ENCODE peak calls at places on chromosomes 4 and X, in six cellular contexts. L, E, N, A, J and K are unnamed samples.

GRCh38 chrX:19954707-19955106 is 36.2 kb downstream of the BCLAF3 start:
- DNase-seq in J (no peak), N (peak), E (peak), L (no peak), A (no peak), K (no peak)

GRCh38 chr4:17189322-17189721 is 290.9 kb upstream of the LDB2 start:
- DNase-seq in A (no peak), J (no peak), L (no peak), N (peak), E (peak), K (no peak)

GRCh38 chr4:99180367-99181169 is 36.5 kb upstream of the ADH4 start:
- DNase-seq in N (peak), A (no peak), L (no peak), E (peak), J (no peak), K (no peak)

GRCh38 chr4:47526281-47526680 is 41.2 kb downstream of the ATP10D start:
- DNase-seq in J (no peak), E (peak), N (peak), L (no peak), A (no peak), K (no peak)

GRCh38 chrX:119009071-119009470 is 34.7 kb downstream of the LONRF3 start:
- DNase-seq in N (no peak), E (no peak), L (no peak), J (no peak), A (no peak), K (no peak)

GRCh38 chr4:114209589-114209988 is 230.1 kb upstream of the ARSJ start:
- DNase-seq in E (no peak), N (no peak), A (no peak), L (no peak), J (no peak), K (no peak)

GRCh38 chr4:78661923-78662521 is 110.5 kb downstream of the ANXA3 start:
- DNase-seq in L (no peak), N (peak), J (no peak), E (peak), A (no peak), K (no peak)

GRCh38 chr4:87097075-87097474 is 123.3 kb downstream of the KLHL8 start:
- DNase-seq in J (no peak), A (no peak), N (no peak), E (no peak), L (no peak), K (no peak)

GRCh38 chr4:175657571-175657970 is 154.5 kb downstream of the GPM6A start:
- DNase-seq in E (no peak), J (no peak), A (no peak), N (no peak), L (no peak), K (no peak)

GRCh38 chr4:148674891-148675290 is 232.7 kb upstream of the NR3C2 start:
- DNase-seq in L (no peak), A (no peak), E (no peak), J (no peak), N (no peak), K (no peak)

GRCh38 chrX:38819163-38819562 is 17.9 kb downstream of the MID1IP1 start:
- DNase-seq in N (no peak), A (no peak), E (no peak), J (no peak), L (no peak), K (no peak)

GRCh38 chr4:168587326-168588125 is 90.7 kb downstream of the PALLD start:
- DNase-seq in E (peak), N (peak), A (no peak), J (no peak), L (no peak), K (no peak)

GRCh38 chr4:125303058-125303457 is 11.7 kb upstream of the FAT4 start:
- DNase-seq in A (no peak), N (no peak), L (no peak), J (no peak), E (no peak), K (no peak)

GRCh38 chrX:140053841-140054240 is 88.5 kb upstream of the CXorf66 start:
- DNase-seq in N (no peak), A (no peak), E (no peak), L (no peak), J (no peak), K (no peak)

GRCh38 chr4:47531241-47531953 is 46.3 kb downstream of the ATP10D start:
- DNase-seq in A (no peak), E (peak), N (peak), L (peak), J (peak), K (no peak)

GRCh38 chrX:71911731-71912050 is 1.0 kb downstream of the NHSL2 start:
- DNase-seq in J (no peak), E (no peak), L (no peak), N (no peak), A (peak), K (no peak)

GRCh38 chr4:70183168-70183939 is 12.2 kb upstream of the ODAM start:
- DNase-seq in A (no peak), J (no peak), E (peak), N (peak), L (no peak), K (no peak)

GRCh38 chrX:109827772-109828171 is 94.7 kb upstream of the ACSL4 start:
- DNase-seq in L (no peak), J (no peak), E (no peak), A (no peak), N (no peak), K (no peak)

GRCh38 chr4:61243962-61244361 is 43.8 kb downstream of the ADGRL3 start:
- DNase-seq in E (no peak), L (no peak), N (no peak), A (no peak), J (no peak), K (no peak)

GRCh38 chr4:24603343-24603742 is 19.0 kb upstream of the DHX15 start:
- DNase-seq in A (no peak), N (no peak), E (no peak), J (no peak), L (no peak), K (no peak)

GRCh38 chr4:1047106-1047975 is 35.9 kb downstream of the FGFRL1 start:
- DNase-seq in A (no peak), N (no peak), J (peak), E (peak), L (no peak), K (no peak)

GRCh38 chrX:123626962-123627361 is 105.9 kb downstream of the THOC2 start:
- DNase-seq in N (peak), A (no peak), E (no peak), L (no peak), J (no peak), K (no peak)

GRCh38 chr4:109067509-109068205 is 234.8 kb downstream of the COL25A1 start:
- DNase-seq in N (peak), J (no peak), L (no peak), A (no peak), E (peak), K (no peak)

GRCh38 chr4:2042207-2042946 is 16.8 kb upstream of the NAT8L start:
- DNase-seq in A (no peak), E (no peak), J (no peak), N (no peak), L (peak), K (no peak)

GRCh38 chr4:78057135-78057599 is at the start of gene FRAS1:
- DNase-seq in N (no peak), L (no peak), J (no peak), E (peak), A (peak), K (peak)

GRCh38 chr4:171929907-171930306 is 116.7 kb downstream of the GALNTL6 start:
- DNase-seq in N (no peak), L (no peak), E (no peak), A (no peak), J (no peak), K (no peak)

GRCh38 chr4:146235654-146236570 is 21.6 kb downstream of the REELD1 start:
- DNase-seq in L (no peak), J (no peak), E (no peak), A (no peak), N (peak), K (no peak)

GRCh38 chr4:151760713-151761661 is at the start of gene GATB:
- DNase-seq in E (peak), A (peak), J (peak), N (peak), L (peak), K (peak)

GRCh38 chrX:108209006-108209554 is 117.5 kb downstream of the ATG4A start:
- DNase-seq in N (no peak), L (no peak), A (no peak), J (no peak), E (no peak), K (no peak)

GRCh38 chr4:88697113-88697512 is 516 bp downstream of the NAP1L5 start:
- DNase-seq in E (peak), N (peak), J (no peak), A (no peak), L (no peak), K (no peak)

GRCh38 chrX:29453333-29453732 is 762.0 kb upstream of the MAGEB2 start:
- DNase-seq in N (no peak), J (no peak), A (no peak), L (no peak), E (no peak), K (no peak)

GRCh38 chr4:173448557-173448918 is 49.6 kb upstream of the SCRG1 start:
- DNase-seq in L (no peak), N (peak), J (no peak), E (peak), A (no peak), K (no peak)

GRCh38 chrX:135596495-135596894 is 76.0 kb downstream of the INTS6L start:
- DNase-seq in N (peak), A (peak), J (peak), L (peak), E (peak), K (no peak)
- TF ChIP-seq CTCF in N (peak), A (peak), J (peak), L (peak), E (peak), K (peak)

GRCh38 chr4:89913623-89914022 is 19.0 kb downstream of the MMRN1 start:
- DNase-seq in E (no peak), J (no peak), A (no peak), N (no peak), L (no peak), K (no peak)

GRCh38 chr4:89915937-89916336 is 21.3 kb downstream of the MMRN1 start:
- DNase-seq in E (no peak), A (no peak), J (no peak), L (no peak), N (no peak), K (no peak)

GRCh38 chr4:89915151-89915550 is 20.5 kb downstream of the MMRN1 start:
- DNase-seq in L (no peak), A (no peak), E (peak), J (no peak), N (no peak), K (no peak)

DNA sequence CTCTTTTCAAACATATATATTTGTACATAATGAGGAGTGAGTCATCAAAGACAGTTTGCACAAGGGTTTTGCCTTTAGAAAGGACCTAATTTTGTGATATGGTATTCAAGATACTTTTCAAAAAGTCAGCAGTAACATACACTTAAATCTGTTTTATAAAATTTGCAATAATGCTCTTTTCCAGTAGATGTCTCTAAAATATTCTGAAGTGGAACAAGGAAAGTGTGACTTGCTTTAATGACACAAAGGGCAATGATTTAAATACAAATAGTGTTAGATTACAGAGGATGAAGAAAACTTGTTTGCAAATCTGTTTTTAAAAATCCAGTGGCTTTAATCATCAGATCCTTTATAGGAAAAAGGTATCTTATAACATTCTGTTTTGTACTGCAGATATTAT is 20.0 kb downstream of the MMRN1 start:
- DNase-seq in E (no peak), N (no peak), J (no peak), A (no peak), L (no peak), K (no peak)
- TF ChIP-seq CTCF in E (no peak), N (no peak), J (no peak), A (no peak), L (no peak), K (no peak)

DNA sequence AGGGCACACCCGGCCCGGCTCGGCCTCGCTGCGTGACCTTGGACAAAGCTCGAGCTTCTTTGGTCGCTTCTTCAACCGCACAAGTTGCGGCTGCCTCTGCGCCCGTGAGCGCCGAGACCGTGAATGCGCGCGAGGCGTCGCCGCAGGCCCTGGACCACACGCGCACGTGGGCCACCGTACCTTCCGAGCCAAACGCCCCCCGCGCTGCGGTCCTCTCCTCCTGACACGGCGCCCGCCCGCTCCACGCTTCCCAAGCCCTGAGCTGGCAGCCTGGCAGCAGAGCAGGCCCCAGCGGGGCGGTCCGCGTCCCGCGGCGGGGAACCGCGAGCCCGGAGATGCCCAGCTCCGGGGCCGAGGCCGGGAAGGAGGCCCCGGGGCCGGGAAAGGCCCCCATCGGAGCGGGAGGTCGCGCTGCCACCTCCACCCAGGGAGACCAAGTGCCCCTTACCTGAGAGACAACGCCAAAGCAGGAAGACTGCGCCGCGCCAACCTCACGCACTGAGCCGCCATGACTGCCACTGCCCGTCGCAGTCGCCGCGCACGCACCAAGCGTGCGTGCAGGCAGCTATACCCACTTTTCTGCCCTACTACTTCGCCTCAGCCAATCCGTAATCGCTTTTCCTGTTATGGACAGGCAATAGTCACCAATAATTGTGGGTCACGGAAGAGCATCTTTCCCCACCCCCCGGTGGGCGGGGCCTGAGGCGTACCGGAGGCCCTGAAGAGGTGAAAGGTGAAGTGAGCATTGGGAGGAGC is at the start of gene GRPEL1:
- DNase-seq in E (peak), A (peak), L (peak), N (peak), J (peak), K (peak)
- TF ChIP-seq CTCF in E (no peak), A (no peak), L (no peak), N (no peak), J (no peak), K (no peak)

DNA sequence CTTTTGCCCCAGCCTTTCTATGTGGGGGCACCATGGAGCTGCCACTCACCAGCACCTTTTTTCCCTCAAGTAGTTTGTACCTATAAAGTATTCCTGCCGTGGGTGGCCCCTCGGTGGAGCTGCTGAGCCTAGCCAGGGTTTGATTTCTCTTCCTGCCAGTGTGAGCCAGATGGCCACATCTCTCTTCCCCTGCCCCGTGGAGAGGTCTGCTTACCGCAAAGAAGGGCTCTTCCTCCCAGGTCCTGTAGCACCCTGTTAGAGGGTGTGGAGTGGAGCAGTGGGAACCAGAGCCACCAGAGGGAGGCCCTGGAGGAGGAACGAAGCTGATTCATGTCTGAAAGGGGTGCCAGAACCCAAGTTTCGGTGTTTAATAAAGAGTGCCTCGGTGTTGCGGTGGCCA is 95.4 kb downstream of the PTTG2 start:
- DNase-seq in L (no peak), J (no peak), E (no peak), A (no peak), N (no peak), K (no peak)
- TF ChIP-seq CTCF in L (no peak), J (no peak), E (no peak), A (no peak), N (peak), K (no peak)

GRCh38 chrX:11998944-11999343 is 139.3 kb upstream of the FRMPD4 start:
- DNase-seq in E (no peak), A (no peak), J (no peak), L (no peak), N (no peak), K (no peak)
- TF ChIP-seq CTCF in E (no peak), A (no peak), J (no peak), L (no peak), N (no peak), K (no peak)

GRCh38 chrX:9368262-9368661 is 96.6 kb upstream of the TBL1X start:
- DNase-seq in J (no peak), N (no peak), E (no peak), A (no peak), L (no peak), K (no peak)
- TF ChIP-seq CTCF in J (no peak), N (no peak), E (no peak), A (no peak), L (no peak), K (no peak)

GRCh38 chr4:76429636-76430035 is 5.4 kb upstream of the SHROOM3 start:
- DNase-seq in E (no peak), J (no peak), L (no peak), A (no peak), N (no peak), K (no peak)

GRCh38 chr4:76430519-76431388 is 4.3 kb upstream of the SHROOM3 start:
- DNase-seq in J (no peak), L (no peak), N (peak), E (peak), A (no peak), K (no peak)

GRCh38 chr4:76420311-76420710 is 630 bp downstream of the CCDC158 start:
- DNase-seq in N (no peak), A (no peak), J (no peak), E (peak), L (no peak), K (no peak)

GRCh38 chr4:76420901-76421581 is at the start of gene CCDC158:
- DNase-seq in A (no peak), N (no peak), J (no peak), E (peak), L (no peak), K (no peak)

GRCh38 chr4:76426272-76426671 is 5.3 kb upstream of the CCDC158 start:
- DNase-seq in L (no peak), E (no peak), N (no peak), A (no peak), J (no peak), K (no peak)
- TF ChIP-seq CTCF in L (no peak), E (no peak), N (no peak), A (no peak), J (no peak), K (peak)

GRCh38 chrX:11678174-11678573 is 12.5 kb upstream of the ARHGAP6 start:
- DNase-seq in J (no peak), L (no peak), N (no peak), E (peak), A (no peak), K (no peak)
- TF ChIP-seq CTCF in J (peak), L (no peak), N (peak), E (peak), A (peak), K (peak)

DNA sequence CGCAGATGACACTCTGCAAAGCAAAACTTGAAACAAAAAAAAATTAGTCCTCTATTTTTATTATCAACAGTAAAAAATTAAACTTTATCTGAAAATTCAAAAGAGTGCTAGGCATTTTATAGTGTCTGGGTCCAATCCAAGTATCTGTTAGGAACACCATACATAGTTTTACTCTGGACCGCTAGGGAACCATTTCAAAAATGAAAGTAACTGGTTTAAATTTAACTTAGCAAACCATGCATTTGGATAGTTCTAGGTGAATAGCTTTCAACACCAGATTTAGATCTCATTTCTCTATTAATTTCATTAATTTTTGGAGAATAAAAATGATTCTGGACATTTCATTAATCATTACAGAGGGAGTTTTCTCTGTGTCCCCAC is 1.2 kb downstream of the KLKB1 start:
- DNase-seq in E (peak), N (peak), J (no peak), L (no peak), A (no peak), K (no peak)
- TF ChIP-seq CTCF in E (no peak), N (no peak), J (no peak), L (no peak), A (no peak), K (no peak)